ENCODE peak calls at places on chromosomes 7 and 10, in four cellular contexts. K is GM12878, Q is K562, Y is HepG2. T is an unnamed sample.

GRCh38 chr7:126698909-126699308 is 553.8 kb downstream of the GRM8 start:
- DNase-seq in Q (no peak), Y (no peak), K (no peak), T (no peak)

GRCh38 chr10:79392020-79392398 is 44.7 kb downstream of the PPIF start:
- DNase-seq in Y (no peak), Q (no peak), K (no peak), T (peak; percentile 7)

GRCh38 chr7:7970620-7971307 is 2.2 kb downstream of the GLCCI1 start:
- DNase-seq in K (no peak), Q (no peak), Y (no peak), T (no peak)

GRCh38 chr7:142033154-142033553 is 37.5 kb downstream of the MGAM start:
- DNase-seq in K (no peak), Y (no peak), Q (no peak), T (no peak)

GRCh38 chr10:112689327-112689726 is 242.3 kb downstream of the VTI1A start:
- DNase-seq in K (no peak), Y (peak; percentile 16), Q (no peak), T (peak; percentile 66)

GRCh38 chr7:148204639-148205292 is 385.8 kb upstream of the C7orf33 start:
- DNase-seq in K (no peak), Y (no peak), Q (no peak), T (no peak)

GRCh38 chr7:99473315-99473596 is 566 bp downstream of the ZNF789 start:
- DNase-seq in Y (peak; percentile 76), Q (no peak), K (peak; percentile 33), T (no peak)

GRCh38 chr10:91614254-91614624 is 18.6 kb downstream of the PPP1R3C start:
- DNase-seq in Q (no peak), K (no peak), Y (no peak), T (no peak)

GRCh38 chr10:83666762-83667161 is 472.5 kb upstream of the GHITM start:
- DNase-seq in Y (no peak), Q (no peak), K (no peak), T (no peak)

GRCh38 chr7:75617634-75618234 is 121.0 kb downstream of the HIP1 start:
- DNase-seq in K (peak; percentile 40), Q (no peak), Y (peak; percentile 50), T (no peak)

GRCh38 chr10:129277080-129277479 is 190.0 kb upstream of the MGMT start:
- DNase-seq in Y (no peak), K (no peak), Q (no peak), T (no peak)

GRCh38 chr7:96414931-96415292 is 93.0 kb upstream of the SLC25A13 start:
- DNase-seq in Q (peak; percentile 38), Y (peak; percentile 71), K (peak; percentile 7), T (peak; percentile 52)

GRCh38 chr10:69213601-69214311 is 6.4 kb upstream of the HKDC1 start:
- DNase-seq in Q (no peak), K (no peak), Y (peak; percentile 36), T (no peak)

GRCh38 chr7:94392391-94392782 is 2.3 kb upstream of the COL1A2 start:
- DNase-seq in Q (no peak), Y (no peak), K (no peak), T (no peak)

GRCh38 chr10:34305189-34305588 is 509.9 kb downstream of the PARD3 start:
- DNase-seq in Q (peak; percentile 13), K (no peak), Y (peak; percentile 7), T (peak; percentile 88)

GRCh38 chr7:76225379-76225778 is 23.7 kb downstream of the SRRM3 start:
- DNase-seq in Y (no peak), Q (peak; percentile 78), K (no peak), T (peak; percentile 82)

GRCh38 chr7:43205171-43205795 is 92.8 kb downstream of the HECW1 start:
- DNase-seq in Y (no peak), Q (no peak), K (no peak), T (no peak)

GRCh38 chr10:14732146-14732545 is 42.6 kb downstream of the FAM107B start:
- DNase-seq in Y (no peak), K (no peak), Q (no peak), T (no peak)

GRCh38 chr7:2432910-2433712 is 29.7 kb downstream of the CHST12 start:
- DNase-seq in K (no peak), Q (no peak), Y (no peak), T (no peak)

GRCh38 chr7:44289341-44290249 is 35.8 kb downstream of the CAMK2B start:
- DNase-seq in Y (no peak), K (no peak), Q (no peak), T (peak; percentile 8)

GRCh38 chr7:118079369-118079768 is 104.6 kb upstream of the LSM8 start:
- DNase-seq in Q (no peak), K (no peak), Y (no peak), T (no peak)

GRCh38 chr10:77081411-77082010 is 556.1 kb downstream of the KCNMA1 start:
- DNase-seq in K (no peak), Q (no peak), Y (no peak), T (no peak)

GRCh38 chr7:84328571-84328970 is 134.0 kb upstream of the SEMA3A start:
- DNase-seq in K (no peak), Q (no peak), Y (no peak), T (no peak)

GRCh38 chr10:69573056-69573806 is at the start of gene NEUROG3:
- DNase-seq in Q (peak; percentile 29), Y (no peak), K (peak; percentile 19), T (peak; percentile 56)

GRCh38 chr10:86857097-86857825 is 100.2 kb downstream of the MMRN2 start:
- DNase-seq in K (no peak), Q (no peak), Y (no peak), T (no peak)

GRCh38 chr10:132345345-132345744 is 13.4 kb downstream of the LRRC27 start:
- DNase-seq in K (no peak), Y (peak; percentile 65), Q (no peak), T (no peak)

GRCh38 chr7:106518986-106519385 is 142.0 kb downstream of the CCDC71L start:
- DNase-seq in K (no peak), Q (no peak), Y (no peak), T (no peak)

GRCh38 chr7:99243751-99244337 is 28.8 kb upstream of the MYH16 start:
- DNase-seq in Y (no peak), Q (no peak), K (no peak), T (no peak)

GRCh38 chr10:132239126-132240031 is 52.6 kb downstream of the DPYSL4 start:
- DNase-seq in K (no peak), Y (no peak), Q (no peak), T (no peak)

GRCh38 chr10:132539431-132539839 is 1.8 kb downstream of the INPP5A start:
- DNase-seq in Q (no peak), K (no peak), Y (no peak), T (peak; percentile 6)

GRCh38 chr10:132710036-132710686 is 75.8 kb downstream of the NKX6-2 start:
- DNase-seq in K (no peak), Y (no peak), Q (no peak), T (no peak)

GRCh38 chr7:135204876-135205275 is 6.5 kb downstream of the WDR91 start:
- DNase-seq in K (no peak), Q (no peak), Y (no peak), T (no peak)

GRCh38 chr7:33039257-33039904 is 23.2 kb downstream of the NT5C3A start:
- DNase-seq in Q (no peak), Y (no peak), K (no peak), T (no peak)

GRCh38 chr7:2016021-2016631 is 216.6 kb downstream of the MAD1L1 start:
- DNase-seq in Q (no peak), Y (no peak), K (no peak), T (peak; percentile 9)

GRCh38 chr10:117442944-117443676 is 67.9 kb upstream of the PDZD8 start:
- DNase-seq in Q (peak; percentile 72), Y (peak; percentile 41), K (peak; percentile 16), T (peak; percentile 91)

DNA sequence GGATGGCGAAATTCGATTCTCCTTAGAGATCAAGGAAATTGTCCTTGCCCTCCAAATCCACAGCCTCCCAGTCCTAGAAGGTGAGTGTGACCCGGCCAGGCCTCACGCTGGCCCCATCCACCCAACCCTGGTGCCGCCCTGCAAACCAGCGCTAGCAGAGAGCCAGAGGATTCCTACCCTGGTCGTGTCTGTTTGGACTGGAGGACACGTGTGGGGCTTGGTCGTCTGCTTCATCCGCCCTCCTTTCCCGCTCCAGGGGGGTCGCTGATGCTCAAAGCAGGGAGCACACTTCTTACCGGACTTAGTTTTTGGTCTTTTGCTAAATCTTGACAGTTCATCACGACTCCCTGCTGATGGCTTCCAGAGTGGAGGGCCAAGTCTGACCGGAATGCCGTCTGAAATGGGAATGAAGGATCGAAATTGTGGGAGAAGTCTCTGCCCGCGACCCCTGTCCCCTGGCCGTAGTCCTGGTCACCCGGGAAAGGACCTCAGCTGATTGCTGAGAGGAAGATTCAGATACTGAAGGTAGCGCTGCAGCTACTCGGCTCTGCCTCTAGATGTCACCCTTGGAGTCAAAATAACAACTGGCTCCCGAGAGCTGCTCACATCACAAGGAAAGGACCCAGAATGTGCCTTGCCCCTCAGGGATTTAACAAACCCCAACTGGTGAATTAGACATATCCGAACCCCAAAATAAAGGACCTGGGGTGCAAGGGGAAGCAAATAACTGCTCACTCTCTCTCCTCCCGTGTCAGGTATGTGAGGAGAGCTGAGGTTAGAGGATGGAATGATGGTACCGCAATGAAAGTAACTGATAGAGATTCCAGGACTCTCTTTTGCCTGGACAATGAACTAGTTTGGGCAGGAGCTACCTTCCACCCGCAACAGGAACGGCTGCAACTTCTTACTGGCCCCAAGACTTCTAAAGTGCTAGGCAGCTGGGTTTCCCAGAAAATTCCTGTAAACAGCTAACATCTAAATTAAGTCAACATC is 23.5 kb upstream of the ORC5 start:
- DNase-seq in Q (peak; percentile 52), K (no peak), Y (peak; percentile 47), T (peak; percentile 54)
- TF ChIP-seq TCF7 in Q (no peak), K (no peak), Y (no peak), T (no peak)

DNA sequence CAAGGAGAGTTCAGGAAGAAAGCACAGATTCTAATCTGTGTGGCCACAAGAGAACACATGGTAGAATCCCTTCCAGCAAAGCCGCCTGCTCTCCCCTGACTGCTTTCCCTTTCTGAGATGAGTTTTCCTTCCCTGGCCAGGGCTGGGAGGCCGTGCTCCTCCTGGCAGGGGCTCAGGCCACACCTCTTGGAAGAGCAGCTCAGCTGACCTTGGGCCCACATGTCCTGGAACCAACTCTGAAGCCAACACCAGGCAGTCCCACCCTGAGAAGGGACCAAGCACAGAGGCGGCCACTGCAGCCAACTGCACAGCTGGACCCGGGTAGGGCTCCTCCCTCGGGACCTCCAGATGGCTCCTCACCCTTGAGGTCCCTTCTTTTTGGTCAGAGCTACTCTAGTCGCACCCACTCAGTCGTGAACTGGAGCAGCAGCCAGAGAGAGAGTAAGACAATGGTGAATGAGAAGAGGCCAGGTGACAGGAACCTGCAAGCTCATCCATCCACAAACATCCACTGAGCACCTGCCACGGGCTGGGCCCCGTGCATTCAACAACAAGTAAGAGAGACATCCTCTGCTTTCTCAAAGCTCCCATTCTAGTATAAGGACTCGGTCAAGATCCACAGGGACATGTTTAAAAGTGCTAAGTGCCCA is 40.3 kb downstream of the FAM53B start:
- DNase-seq in Q (no peak), K (no peak), Y (no peak), T (no peak)
- TF ChIP-seq TCF7 in Q (no peak), K (no peak), Y (no peak), T (no peak)

DNA sequence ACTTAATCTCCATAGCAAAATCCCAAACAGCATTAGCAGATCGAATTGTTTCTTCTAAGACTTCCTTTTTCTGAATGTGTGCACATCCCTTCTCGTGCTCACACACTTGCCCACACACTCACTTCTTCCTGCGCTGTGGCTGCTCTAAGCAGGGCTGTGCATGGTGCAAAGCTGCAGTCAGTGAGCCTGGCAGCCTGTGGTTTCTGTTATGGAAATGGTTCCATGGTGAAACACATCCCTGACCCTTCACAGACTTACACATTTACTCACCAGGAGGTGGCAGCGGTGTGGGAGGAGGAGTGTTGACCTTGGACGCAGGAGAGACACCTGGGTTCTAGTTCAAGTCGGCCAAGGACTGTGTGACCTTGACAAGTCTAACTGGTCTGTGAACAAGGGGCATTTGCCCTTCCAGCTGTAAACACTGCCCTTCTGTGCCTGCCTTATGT is 24.9 kb downstream of the MTURN start:
- DNase-seq in K (no peak), Y (peak; percentile 47), Q (no peak), T (no peak)
- TF ChIP-seq TCF7 in K (no peak), Y (no peak), Q (no peak), T (no peak)

GRCh38 chr10:61964059-61964709 is 62.7 kb downstream of the ARID5B start:
- DNase-seq in Q (no peak), Y (peak; percentile 66), K (no peak), T (no peak)
- TF ChIP-seq TCF7 in Q (no peak), Y (no peak), K (no peak), T (no peak)